ENCODE peak calls at places on chromosomes 5 and 9, in six cellular contexts. F is K562, D is GM23338, I is fibroblast of lung, T is PC-3, W is IMR-90. Q is an unnamed sample.
A peak's percentile ranks its signal among the peaks of the same experiment; 100 is the strongest.

GRCh38 chr5:129382921-129383672 is 77.0 kb upstream of the ADAMTS19 start:
- DNase-seq in F (no peak), D (no peak), I (peak; percentile 3), T (no peak), W (peak; percentile 31), Q (peak; percentile 8)

GRCh38 chr5:140925806-140926205 is 293 bp upstream of the PCDHAC1 start:
- DNase-seq in F (no peak), D (peak; percentile 54), I (no peak), T (peak; percentile 3), W (no peak), Q (no peak)

GRCh38 chr9:32502996-32503395 is 23.0 kb downstream of the RIGI start:
- DNase-seq in F (no peak), D (peak; percentile 22), I (no peak), T (no peak), W (no peak), Q (no peak)

GRCh38 chr5:169637085-169637855 is at the start of gene DOCK2:
- DNase-seq in F (peak; percentile 43), D (peak; percentile 59), I (no peak), T (no peak), W (no peak), Q (no peak)

GRCh38 chr9:72596451-72597180 is 75.2 kb downstream of the TMC1 start:
- DNase-seq in F (no peak), D (no peak), I (no peak), T (no peak), W (no peak), Q (peak; percentile 44)

GRCh38 chr9:72592501-72593403 is 71.3 kb downstream of the TMC1 start:
- DNase-seq in F (peak; percentile 61), D (peak; percentile 78), I (peak; percentile 80), T (peak; percentile 66), W (peak; percentile 72), Q (peak; percentile 36)

GRCh38 chr9:133939386-133939785 is 52.7 kb downstream of the VAV2 start:
- DNase-seq in F (no peak), D (no peak), I (no peak), T (no peak), W (no peak), Q (no peak)

GRCh38 chr9:7140401-7140800 is 382.6 kb downstream of the KDM4C start:
- DNase-seq in F (no peak), D (no peak), I (no peak), T (no peak), W (no peak), Q (no peak)

GRCh38 chr5:76527685-76528161 is 95.5 kb downstream of the F2RL2 start:
- DNase-seq in F (no peak), D (no peak), I (peak; percentile 3), T (no peak), W (peak; percentile 17), Q (peak; percentile 89)

GRCh38 chr9:10674586-10674985 is 61.8 kb upstream of the PTPRD start:
- DNase-seq in F (no peak), D (no peak), I (no peak), T (no peak), W (no peak), Q (no peak)

GRCh38 chr9:71822455-71822854 is 54.1 kb upstream of the CEMIP2 start:
- DNase-seq in F (no peak), D (no peak), I (no peak), T (no peak), W (no peak), Q (no peak)

GRCh38 chr9:129436751-129437625 is 183.9 kb downstream of the C9orf50 start:
- DNase-seq in F (peak; percentile 75), D (no peak), I (peak; percentile 50), T (peak; percentile 21), W (peak; percentile 57), Q (peak; percentile 60)

GRCh38 chr5:64295100-64295499 is 129.5 kb downstream of the RNF180 start:
- DNase-seq in F (no peak), D (no peak), I (no peak), T (no peak), W (no peak), Q (no peak)

GRCh38 chr9:72022846-72023245 is 37.6 kb downstream of the C9orf57 start:
- DNase-seq in F (no peak), D (no peak), I (peak; percentile 73), T (peak; percentile 64), W (peak; percentile 85), Q (peak; percentile 93)

GRCh38 chr9:13873212-13873611 is 440.7 kb downstream of the NFIB start:
- DNase-seq in F (no peak), D (no peak), I (no peak), T (peak; percentile 67), W (no peak), Q (no peak)

GRCh38 chr5:179267671-179268071 is 77.6 kb downstream of the ADAMTS2 start:
- DNase-seq in F (no peak), D (no peak), I (no peak), T (no peak), W (no peak), Q (no peak)

GRCh38 chr5:173618927-173619519 is 2.6 kb upstream of the BOD1 start:
- DNase-seq in F (peak; percentile 73), D (peak; percentile 79), I (peak; percentile 67), T (peak; percentile 87), W (peak; percentile 58), Q (peak; percentile 18)

GRCh38 chr5:146084376-146084775 is 21.0 kb downstream of the PLAC8L1 start:
- DNase-seq in F (no peak), D (no peak), I (no peak), T (no peak), W (no peak), Q (no peak)

GRCh38 chr5:130471-131175 is 38.7 kb downstream of the PLEKHG4B start:
- DNase-seq in F (no peak), D (peak; percentile 14), I (peak; percentile 47), T (no peak), W (peak; percentile 72), Q (peak; percentile 69)

GRCh38 chr9:36091028-36091953 is 45.2 kb upstream of the GLIPR2 start:
- DNase-seq in F (no peak), D (peak; percentile 60), I (peak; percentile 63), T (peak; percentile 56), W (peak; percentile 96), Q (peak; percentile 89)

GRCh38 chr5:121304838-121305237 is 546.8 kb upstream of the FTMT start:
- DNase-seq in F (no peak), D (no peak), I (no peak), T (no peak), W (no peak), Q (no peak)

GRCh38 chr9:136225366-136225747 is 20.3 kb downstream of the QSOX2 start:
- DNase-seq in F (no peak), D (no peak), I (no peak), T (no peak), W (no peak), Q (no peak)

GRCh38 chr5:135973323-135974018 is 18.7 kb upstream of the LECT2 start:
- DNase-seq in F (no peak), D (no peak), I (peak; percentile 88), T (no peak), W (peak; percentile 75), Q (no peak)

GRCh38 chr5:60754495-60754894 is 54.5 kb upstream of the DEPDC1B start:
- DNase-seq in F (no peak), D (no peak), I (no peak), T (no peak), W (no peak), Q (no peak)
- H3K4me2 ChIP-seq in F (no peak overlapping the region), D (no peak overlapping the region), I (no peak overlapping the region), T (no peak overlapping the region), W (no peak overlapping the region), Q (no peak overlapping the region)

GRCh38 chr5:131206772-131207171 is 36.0 kb downstream of the LYRM7 start:
- DNase-seq in F (no peak), D (no peak), I (no peak), T (no peak), W (no peak), Q (no peak)

GRCh38 chr5:131209175-131209505 is 38.4 kb downstream of the LYRM7 start:
- DNase-seq in F (no peak), D (no peak), I (no peak), T (no peak), W (no peak), Q (no peak)

GRCh38 chr5:131209506-131210191 is 38.9 kb downstream of the LYRM7 start:
- DNase-seq in F (no peak), D (peak; percentile 15), I (no peak), T (no peak), W (no peak), Q (no peak)

GRCh38 chr5:131204964-131205363 is 34.2 kb downstream of the LYRM7 start:
- DNase-seq in F (no peak), D (no peak), I (no peak), T (no peak), W (no peak), Q (no peak)

GRCh38 chr5:131206061-131206460 is 35.3 kb downstream of the LYRM7 start:
- DNase-seq in F (no peak), D (no peak), I (no peak), T (no peak), W (no peak), Q (no peak)
- TF ChIP-seq CTCF in F (no peak), D (no peak), I (no peak), T (no peak), W (no peak), Q (no peak)

DNA sequence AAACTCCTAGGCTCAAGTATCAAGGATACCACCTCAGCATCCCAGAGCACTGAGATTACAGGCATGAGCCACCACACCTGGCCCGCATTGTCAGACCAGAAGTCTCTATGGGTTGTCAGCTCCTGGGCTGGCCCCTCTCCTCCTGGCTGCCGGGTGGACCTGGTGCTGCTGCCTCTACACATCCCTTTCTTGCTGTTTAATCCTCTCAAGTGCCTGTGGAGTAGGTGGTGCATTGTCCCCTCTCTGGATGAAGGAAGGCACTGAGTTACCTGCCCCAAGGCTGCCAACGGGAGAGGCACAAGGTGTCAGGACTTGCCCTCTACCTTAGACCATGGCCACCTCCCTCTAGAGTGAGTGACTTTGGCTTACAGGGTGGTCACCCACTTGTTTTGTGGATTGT is 37.4 kb downstream of the PHF2 start:
- DNase-seq in F (no peak), D (no peak), I (no peak), T (no peak), W (no peak), Q (no peak)
- H3K27me3 ChIP-seq in F (no peaks in the 10 kb centered on the region), D (no peaks in the 10 kb centered on the region), I (no peaks in the 10 kb centered on the region), T (no peaks in the 10 kb centered on the region), W (no peaks in the 10 kb centered on the region), Q (no peaks in the 10 kb centered on the region)

GRCh38 chr9:124010303-124010664 is 1.3 kb upstream of the LHX2 start:
- DNase-seq in F (no peak), D (no peak), I (no peak), T (no peak), W (no peak), Q (no peak)
- H3K4me2 ChIP-seq in F (no peak overlapping the region), D (peak overlapping the region; percentile 72), I (no peak overlapping the region), T (peak overlapping the region; percentile 79), W (no peak overlapping the region), Q (no peak overlapping the region)